ENCODE peak calls at places on chromosomes 5 and 9, in seven cellular contexts. O is uterus, P is fibroblast of lung, A is dorsolateral prefrontal cortex, K is kidney epithelial cell, Q is WTC11, I is endothelial cell of umbilical vein. T is an unnamed sample.

GRCh38 chr5:15142458-15142857 is 270.9 kb upstream of the ANKH start:
- DNase-seq in K (no peak), O (no peak), I (no peak), P (no peak), Q (no peak), A (no peak), T (no peak)

GRCh38 chr9:73152953-73153352 is 1.3 kb downstream of the ANXA1 start:
- DNase-seq in O (no peak), K (no peak), A (no peak), Q (no peak), P (peak), I (peak), T (no peak)

GRCh38 chr9:124450241-124450924 is at the start of gene ADGRD2:
- DNase-seq in O (no peak), I (peak), P (peak), Q (peak), A (no peak), K (no peak), T (no peak)

GRCh38 chr9:73565833-73566465 is 414.3 kb downstream of the ANXA1 start:
- DNase-seq in Q (peak), K (peak), I (no peak), P (peak), A (peak), O (no peak), T (no peak)

GRCh38 chr9:86102626-86103025 is 3.3 kb upstream of the GOLM1 start:
- DNase-seq in Q (no peak), P (no peak), I (no peak), O (no peak), K (no peak), A (no peak), T (no peak)

GRCh38 chr5:175861337-175862130 is 9.8 kb upstream of the CPLX2 start:
- DNase-seq in I (no peak), Q (no peak), K (no peak), P (no peak), A (no peak), O (no peak), T (no peak)

GRCh38 chr9:37998881-37999311 is 70.1 kb downstream of the SHB start:
- DNase-seq in P (no peak), A (no peak), Q (no peak), I (no peak), O (no peak), K (no peak), T (no peak)

GRCh38 chr9:121286688-121286972 is 18.7 kb downstream of the GSN start:
- DNase-seq in P (no peak), K (no peak), I (no peak), Q (no peak), O (no peak), A (no peak), T (no peak)

GRCh38 chr5:96896806-96897205 is 20.5 kb downstream of the ERAP2 start:
- DNase-seq in Q (no peak), O (no peak), I (no peak), P (no peak), K (no peak), A (no peak), T (no peak)

GRCh38 chr5:43294226-43294625 is 19.0 kb downstream of the HMGCS1 start:
- DNase-seq in O (no peak), I (peak), Q (no peak), K (no peak), A (no peak), P (peak), T (no peak)

GRCh38 chr5:92927291-92927778 is 653.7 kb downstream of the NR2F1-AS1 start:
- DNase-seq in K (peak), Q (no peak), O (no peak), A (peak), P (peak), I (peak), T (no peak)

GRCh38 chr5:135547590-135548254 is 12.0 kb upstream of the NEUROG1 start:
- DNase-seq in K (no peak), I (no peak), A (no peak), Q (no peak), P (no peak), O (no peak), T (no peak)

GRCh38 chr5:40584054-40584453 is 95.7 kb upstream of the PTGER4 start:
- DNase-seq in P (no peak), O (no peak), K (no peak), I (no peak), Q (no peak), A (no peak), T (no peak)

GRCh38 chr9:7320139-7320538 is 479.4 kb downstream of the DMAC1 start:
- DNase-seq in K (peak), Q (no peak), O (peak), P (peak), A (no peak), I (peak), T (no peak)

GRCh38 chr9:18935521-18935920 is 97.5 kb downstream of the SAXO1 start:
- DNase-seq in K (no peak), A (no peak), Q (no peak), I (no peak), P (peak), O (no peak), T (no peak)

GRCh38 chr9:14687042-14687719 is 6.1 kb downstream of the ZDHHC21 start:
- DNase-seq in P (peak), I (peak), O (no peak), Q (no peak), K (no peak), A (no peak), T (no peak)

GRCh38 chr9:71767421-71768321 is 642 bp downstream of the CEMIP2 start:
- DNase-seq in O (peak), K (no peak), A (no peak), I (peak), Q (peak), P (peak), T (no peak)

GRCh38 chr9:97900738-97901565 is 21.3 kb downstream of the TRMO start:
- DNase-seq in A (no peak), K (no peak), O (no peak), Q (no peak), I (peak), P (peak), T (no peak)

GRCh38 chr9:97900103-97900737 is 22.1 kb downstream of the TRMO start:
- DNase-seq in K (no peak), Q (no peak), O (no peak), A (no peak), P (peak), I (no peak), T (no peak)

GRCh38 chr9:97889941-97890557 is 32.3 kb downstream of the TRMO start:
- DNase-seq in K (no peak), P (no peak), I (peak), O (no peak), A (no peak), Q (peak), T (peak)

GRCh38 chr9:97891736-97892135 is 30.6 kb downstream of the TRMO start:
- DNase-seq in K (no peak), A (no peak), O (no peak), I (no peak), Q (no peak), P (no peak), T (no peak)

GRCh38 chr9:97895695-97896332 is 26.5 kb downstream of the TRMO start:
- DNase-seq in I (no peak), O (no peak), Q (peak), P (no peak), K (no peak), A (no peak), T (no peak)
- TF ChIP-seq CTCF in I (no peak), O (no peak), Q (no peak), P (peak), K (no peak), A (no peak), T (no peak)

GRCh38 chr9:107584944-107585343 is 95.4 kb upstream of the KLF4 start:
- DNase-seq in I (no peak), O (no peak), Q (no peak), P (no peak), K (no peak), A (no peak), T (no peak)

GRCh38 chr9:107587175-107587963 is 97.8 kb upstream of the KLF4 start:
- DNase-seq in Q (no peak), O (no peak), P (no peak), K (no peak), I (peak), A (no peak), T (no peak)

GRCh38 chr9:107584186-107584585 is 94.6 kb upstream of the KLF4 start:
- DNase-seq in Q (no peak), O (no peak), K (peak), A (no peak), I (no peak), P (peak), T (no peak)

GRCh38 chr9:107586493-107586892 is 96.9 kb upstream of the KLF4 start:
- DNase-seq in I (no peak), A (no peak), O (no peak), Q (no peak), K (no peak), P (no peak), T (no peak)

GRCh38 chr9:107585465-107585864 is 95.9 kb upstream of the KLF4 start:
- DNase-seq in A (no peak), P (no peak), I (no peak), O (no peak), K (no peak), Q (no peak), T (no peak)
- TF ChIP-seq CTCF in A (no peak), P (no peak), I (no peak), O (no peak), K (no peak), Q (no peak), T (no peak)

DNA sequence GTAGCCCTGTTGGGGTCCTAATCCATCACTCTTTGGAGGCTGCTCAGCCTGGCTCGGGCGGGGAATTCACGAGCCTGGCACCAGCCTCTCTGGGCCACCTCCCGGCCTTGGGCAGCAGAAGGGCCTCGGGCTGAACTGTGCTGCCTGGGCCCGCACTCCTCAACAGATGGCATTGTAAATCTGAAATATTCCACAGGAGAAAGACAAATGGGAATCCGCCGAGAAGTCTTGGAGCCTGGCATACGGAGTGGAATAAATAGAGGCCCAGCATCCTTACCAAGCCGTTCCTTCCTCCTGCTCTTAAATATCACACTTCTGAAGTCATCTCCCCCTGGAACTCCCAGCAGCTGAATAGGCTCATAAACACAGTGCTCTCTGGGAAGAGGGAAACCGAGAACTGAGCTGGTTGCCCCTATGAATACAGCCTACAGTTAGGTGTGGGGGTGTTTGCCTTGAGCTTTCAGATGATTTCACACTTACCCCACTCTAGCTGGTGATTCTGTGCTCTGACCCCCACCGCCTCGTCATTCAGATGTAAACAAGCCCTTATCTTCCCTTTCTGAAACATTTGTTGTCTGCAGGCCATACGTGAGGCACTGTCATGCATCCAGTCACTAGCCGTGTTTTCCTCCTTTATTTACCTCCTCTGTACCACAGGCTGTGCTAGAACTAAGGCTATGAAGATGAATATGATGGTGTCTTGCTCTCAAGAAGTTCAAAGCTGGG is 455.0 kb upstream of the CLINT1 start:
- DNase-seq in O (no peak), I (no peak), A (no peak), P (no peak), Q (peak), K (no peak), T (no peak)
- TF ChIP-seq CTCF in O (no peak), I (no peak), A (no peak), P (no peak), Q (no peak), K (no peak), T (no peak)

GRCh38 chr5:179218586-179219330 is 126.5 kb downstream of the ADAMTS2 start:
- DNase-seq in O (no peak), P (no peak), A (no peak), I (no peak), Q (no peak), K (no peak), T (no peak)
- TF ChIP-seq CTCF in O (no peak), P (no peak), A (no peak), I (no peak), Q (no peak), K (no peak), T (no peak)

GRCh38 chr9:97992219-97992618 is 9.1 kb downstream of the ANP32B start:
- DNase-seq in A (no peak), K (no peak), Q (no peak), I (no peak), P (no peak), O (no peak), T (no peak)

GRCh38 chr9:97987490-97987889 is 4.3 kb downstream of the ANP32B start:
- DNase-seq in I (no peak), K (no peak), O (no peak), Q (no peak), P (no peak), A (no peak), T (no peak)

GRCh38 chr9:97991818-97992217 is 8.7 kb downstream of the ANP32B start:
- DNase-seq in A (no peak), I (no peak), Q (no peak), O (no peak), P (no peak), K (no peak), T (no peak)

GRCh38 chr9:97993000-97993399 is 9.9 kb downstream of the ANP32B start:
- DNase-seq in A (no peak), Q (no peak), I (no peak), O (no peak), P (no peak), K (no peak), T (no peak)

GRCh38 chr9:97990259-97990658 is 7.1 kb downstream of the ANP32B start:
- DNase-seq in K (peak), Q (no peak), O (no peak), I (peak), P (peak), A (no peak), T (no peak)
- TF ChIP-seq CTCF in K (peak), Q (no peak), O (no peak), I (peak), P (peak), A (no peak), T (no peak)

DNA sequence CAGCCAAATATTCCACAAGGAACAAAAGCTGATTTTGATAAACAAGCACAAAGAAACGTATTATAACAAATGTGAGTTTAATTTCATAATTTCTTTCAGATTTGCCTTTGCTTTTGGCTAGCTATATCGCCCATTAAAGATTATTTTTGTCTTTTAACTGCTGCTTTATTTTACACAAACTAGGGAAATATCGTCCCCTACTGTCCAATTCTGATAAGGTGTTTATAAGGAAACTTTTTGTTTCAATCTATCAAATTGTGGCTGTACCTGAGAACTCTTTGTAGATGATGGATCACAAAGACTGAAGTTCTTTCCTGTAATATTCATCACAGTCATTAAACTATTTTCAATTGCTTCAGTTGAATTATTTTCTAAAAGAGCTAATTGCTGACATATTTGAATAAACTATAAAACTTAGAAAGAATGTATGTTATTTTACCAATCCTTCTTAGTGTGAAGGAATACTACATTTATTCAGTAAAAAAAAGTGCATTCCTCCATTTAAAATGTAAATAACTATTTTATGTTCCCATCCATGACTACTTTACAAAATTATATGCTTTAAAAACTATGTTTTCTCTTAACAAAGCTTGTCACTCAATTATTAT is 431.3 kb upstream of the ITGA1 start:
- DNase-seq in I (peak), A (no peak), O (no peak), P (no peak), K (no peak), Q (no peak), T (no peak)
- TF ChIP-seq CTCF in I (peak), A (peak), O (peak), P (peak), K (peak), Q (peak), T (no peak)

DNA sequence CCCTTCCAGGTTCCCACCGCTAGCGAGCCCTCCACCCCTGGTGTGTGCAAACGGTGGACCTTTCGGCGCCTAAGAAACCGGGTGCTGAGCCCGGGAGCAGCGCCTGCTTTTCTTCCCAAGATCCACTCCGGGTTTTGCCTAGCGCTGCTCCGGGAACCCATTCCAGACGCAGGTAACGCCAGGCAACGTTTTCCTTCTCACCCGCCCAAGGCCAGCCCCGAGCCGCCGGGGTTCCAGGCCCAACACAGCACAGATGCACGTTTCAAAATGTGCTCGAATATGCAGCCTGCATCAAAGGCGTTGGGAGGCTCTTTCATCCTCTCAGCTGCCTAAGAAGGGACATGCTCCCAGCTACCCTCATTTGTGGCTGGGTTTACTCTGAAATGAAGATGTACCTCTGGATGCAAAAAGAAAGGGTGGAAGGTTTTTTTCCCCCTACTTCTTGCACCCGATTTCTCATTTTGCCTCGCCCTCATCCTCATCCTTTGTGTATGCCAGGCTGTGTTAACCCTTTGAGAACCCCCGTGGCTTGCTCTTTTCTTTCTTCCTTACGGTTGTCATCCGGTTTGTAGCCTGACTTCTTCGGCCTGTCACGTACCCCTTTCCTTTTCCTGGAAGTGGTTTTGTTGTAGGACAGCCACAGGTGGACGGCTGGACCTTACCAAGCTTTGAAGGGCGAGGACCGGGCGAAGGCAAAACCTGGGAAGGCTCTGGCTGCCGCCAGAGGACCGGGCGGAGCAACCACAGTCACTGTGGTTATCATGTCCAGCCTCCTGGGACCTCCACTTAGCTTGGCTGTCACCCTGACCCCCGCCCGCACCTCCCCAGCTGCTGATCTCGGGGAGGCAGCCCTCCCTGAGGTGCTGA is 227.0 kb downstream of the SMARCA2 start:
- DNase-seq in K (no peak), O (peak), A (peak), Q (peak), I (peak), P (peak), T (peak)
- TF ChIP-seq CTCF in K (no peak), O (no peak), A (peak), Q (no peak), I (no peak), P (no peak), T (no peak)

GRCh38 chr9:104934686-104935413 is 6.9 kb upstream of the ABCA1 start:
- DNase-seq in Q (no peak), I (no peak), O (no peak), P (no peak), A (no peak), K (no peak), T (no peak)
- TF ChIP-seq CTCF in Q (no peak), I (no peak), O (no peak), P (no peak), A (no peak), K (no peak), T (no peak)

DNA sequence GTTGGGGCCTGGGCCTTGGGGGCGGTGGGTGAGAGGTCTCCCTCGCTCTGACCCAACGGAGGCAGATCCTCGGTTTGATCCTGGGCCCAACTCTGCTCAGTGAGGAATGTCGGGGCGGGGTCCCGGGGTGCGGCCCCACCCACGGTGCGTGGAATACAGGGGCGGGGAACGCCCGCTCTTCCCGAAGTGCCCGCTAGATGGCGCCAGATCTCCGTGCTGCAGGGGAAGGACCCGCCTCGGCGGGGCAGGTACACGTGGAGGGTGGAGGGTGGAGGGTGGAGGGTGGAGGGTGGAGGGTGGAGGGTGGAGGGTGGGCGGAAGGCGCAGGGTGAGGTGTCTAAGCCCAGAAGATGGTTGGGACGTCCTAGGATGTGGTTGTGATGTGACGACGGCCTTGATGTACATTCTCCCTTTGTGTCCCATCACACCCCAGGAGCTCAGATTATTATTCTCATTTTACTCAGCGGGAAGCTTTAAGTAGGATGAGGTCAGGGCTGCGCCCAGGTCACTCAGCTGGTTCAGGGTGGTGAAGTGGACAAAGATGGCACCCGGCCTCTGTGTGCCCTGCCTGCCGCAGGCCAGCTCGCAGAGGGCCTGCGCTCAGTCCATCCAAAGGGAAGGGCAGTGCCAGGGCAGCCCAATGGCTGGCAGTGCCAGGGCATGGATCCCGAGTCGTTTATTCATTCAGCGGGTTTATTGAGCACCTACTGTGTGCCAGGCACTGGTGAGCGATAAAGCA is 9.4 kb upstream of the RPS14 start:
- DNase-seq in O (peak), A (peak), P (peak), Q (peak), I (peak), K (no peak), T (peak)
- TF ChIP-seq CTCF in O (peak), A (peak), P (peak), Q (peak), I (peak), K (peak), T (no peak)

GRCh38 chr5:133041910-133042309 is 9.9 kb upstream of the HSPA4 start:
- DNase-seq in K (no peak), O (no peak), A (no peak), I (no peak), Q (no peak), P (peak), T (no peak)
- TF ChIP-seq CTCF in K (no peak), O (no peak), A (no peak), I (no peak), Q (no peak), P (peak), T (no peak)